ENCODE peak calls at places on chromosomes 12 and 14, in nine cellular contexts. L is HFF-Myc, M is AG09309, K is osteocyte, O is GM23248, E is heart right ventricle, R is right cardiac atrium, Z is occipital lobe, T is GM18507. C is an unnamed sample.

GRCh38 chr12:68868043-68868790 is 60.2 kb downstream of the MDM2 start:
- DNase-seq in L (no peak), M (no peak), K (no peak), O (no peak), E (no peak), R (no peak), Z (no peak), T (no peak), C (no peak)

GRCh38 chr14:64549016-64549415 is 745 bp upstream of the PPP1R36 start:
- DNase-seq in L (no peak), M (no peak), K (no peak), O (peak; percentile 70), E (no peak), R (no peak), Z (no peak), T (no peak), C (no peak)

GRCh38 chr12:58104443-58104842 is 163.1 kb downstream of the ATP23 start:
- DNase-seq in L (no peak), M (no peak), K (no peak), O (no peak), E (peak; percentile 18), R (no peak), Z (no peak), T (no peak), C (no peak)

GRCh38 chr12:57103856-57104255 is 7.3 kb downstream of the STAT6 start:
- DNase-seq in L (no peak), M (no peak), K (no peak), O (no peak), E (no peak), R (no peak), Z (no peak), T (no peak), C (no peak)

GRCh38 chr12:46400406-46400805 is 27.8 kb upstream of the SLC38A2 start:
- DNase-seq in L (no peak), M (no peak), K (no peak), O (peak; percentile 88), E (no peak), R (no peak), Z (no peak), T (no peak), C (no peak)

GRCh38 chr12:52280796-52281560 is 6.5 kb downstream of the KRT86 start:
- DNase-seq in L (peak; percentile 58), M (peak; percentile 98), K (peak; percentile 92), O (peak; percentile 98), E (peak; percentile 65), R (peak; percentile 70), Z (no peak), T (no peak), C (peak; percentile 56)

GRCh38 chr12:84502907-84503787 is 409.5 kb downstream of the SLC6A15 start:
- DNase-seq in L (peak; percentile 44), M (peak; percentile 37), K (no peak), O (peak; percentile 81), E (peak; percentile 33), R (peak; percentile 52), Z (no peak), T (peak; percentile 0), C (peak; percentile 35)

GRCh38 chr14:53871947-53872346 is 84.7 kb downstream of the BMP4 start:
- DNase-seq in L (no peak), M (no peak), K (no peak), O (no peak), E (no peak), R (no peak), Z (no peak), T (no peak), C (no peak)

GRCh38 chr12:67107751-67108269 is 161.3 kb upstream of the CAND1 start:
- DNase-seq in L (no peak), M (no peak), K (no peak), O (no peak), E (no peak), R (no peak), Z (no peak), T (no peak), C (no peak)

GRCh38 chr14:51730094-51730493 is 78.4 kb downstream of the FRMD6 start:
- DNase-seq in L (no peak), M (no peak), K (no peak), O (peak; percentile 16), E (no peak), R (no peak), Z (no peak), T (no peak), C (no peak)

GRCh38 chr14:38291681-38292459 is 36.0 kb upstream of the CLEC14A start:
- DNase-seq in L (no peak), M (no peak), K (no peak), O (peak; percentile 52), E (no peak), R (no peak), Z (no peak), T (no peak), C (no peak)

GRCh38 chr14:34766611-34767010 is 52.2 kb upstream of the CFL2 start:
- DNase-seq in L (peak; percentile 29), M (peak; percentile 37), K (no peak), O (peak; percentile 49), E (no peak), R (no peak), Z (no peak), T (no peak), C (no peak)

GRCh38 chr12:47407730-47408129 is 298.1 kb downstream of the RPAP3 start:
- DNase-seq in L (no peak), M (no peak), K (no peak), O (no peak), E (no peak), R (no peak), Z (no peak), T (no peak), C (no peak)

GRCh38 chr14:93104961-93105360 is 10.8 kb downstream of the ITPK1 start:
- DNase-seq in L (no peak), M (no peak), K (no peak), O (no peak), E (no peak), R (no peak), Z (no peak), T (no peak), C (no peak)

GRCh38 chr14:102088012-102088792 is 1.4 kb upstream of the HSP90AA1 start:
- DNase-seq in L (no peak), M (no peak), K (no peak), O (peak; percentile 49), E (peak; percentile 51), R (peak; percentile 88), Z (no peak), T (peak; percentile 33), C (peak; percentile 65)

GRCh38 chr12:126907900-126908764 is 1358.8 kb upstream of the TMEM132C start:
- DNase-seq in L (no peak), M (no peak), K (no peak), O (no peak), E (no peak), R (no peak), Z (no peak), T (no peak), C (no peak)

GRCh38 chr14:70871863-70872677 is 35.2 kb upstream of the PCNX1 start:
- DNase-seq in L (no peak), M (no peak), K (no peak), O (no peak), E (no peak), R (no peak), Z (no peak), T (no peak), C (no peak)

GRCh38 chr14:23381871-23382270 is 5.0 kb downstream of the CMTM5 start:
- DNase-seq in L (no peak), M (no peak), K (no peak), O (no peak), E (no peak), R (peak; percentile 47), Z (no peak), T (no peak), C (no peak)

GRCh38 chr14:90846511-90846910 is 30.3 kb upstream of the TTC7B start:
- DNase-seq in L (no peak), M (no peak), K (no peak), O (peak; percentile 82), E (no peak), R (no peak), Z (no peak), T (no peak), C (no peak)

GRCh38 chr12:98399532-98399931 is 115.9 kb upstream of the TMPO start:
- DNase-seq in L (peak; percentile 39), M (peak; percentile 23), K (no peak), O (peak; percentile 87), E (no peak), R (no peak), Z (peak; percentile 53), T (peak; percentile 14), C (no peak)

GRCh38 chr12:125889742-125890141 is 824.5 kb downstream of the AACS start:
- DNase-seq in L (no peak), M (no peak), K (no peak), O (no peak), E (no peak), R (no peak), Z (peak; percentile 39), T (no peak), C (no peak)

GRCh38 chr12:11663128-11663527 is 13.7 kb downstream of the ETV6 start:
- DNase-seq in L (no peak), M (no peak), K (no peak), O (no peak), E (peak; percentile 65), R (no peak), Z (no peak), T (no peak), C (no peak)

GRCh38 chr12:107057071-107057834 is 36.1 kb downstream of the CRY1 start:
- DNase-seq in L (no peak), M (peak; percentile 33), K (no peak), O (peak; percentile 59), E (no peak), R (peak; percentile 22), Z (no peak), T (no peak), C (no peak)

GRCh38 chr12:43550831-43551270 is 1.2 kb downstream of the ADAMTS20 start:
- DNase-seq in L (no peak), M (no peak), K (no peak), O (no peak), E (no peak), R (no peak), Z (no peak), T (no peak), C (no peak)

GRCh38 chr12:120529641-120530314 is 820 bp upstream of the COQ5 start:
- DNase-seq in L (no peak), M (no peak), K (no peak), O (peak; percentile 72), E (no peak), R (no peak), Z (no peak), T (no peak), C (no peak)

GRCh38 chr12:104733717-104734175 is 224.3 kb downstream of the SLC41A2 start:
- DNase-seq in L (no peak), M (no peak), K (no peak), O (no peak), E (no peak), R (no peak), Z (no peak), T (no peak), C (no peak)

GRCh38 chr12:77054856-77055255 is 10.5 kb downstream of the E2F7 start:
- DNase-seq in L (no peak), M (no peak), K (no peak), O (no peak), E (no peak), R (no peak), Z (no peak), T (no peak), C (no peak)

GRCh38 chr12:107131832-107132616 is 38.7 kb upstream of the CRY1 start:
- DNase-seq in L (peak; percentile 42), M (no peak), K (no peak), O (peak; percentile 80), E (peak; percentile 14), R (no peak), Z (no peak), T (peak; percentile 18), C (no peak)

GRCh38 chr12:62448436-62448835 is 18.2 kb upstream of the MON2 start:
- DNase-seq in L (no peak), M (no peak), K (no peak), O (no peak), E (no peak), R (no peak), Z (no peak), T (no peak), C (no peak)

GRCh38 chr14:93788557-93789365 is 476 bp upstream of the PRIMA1 start:
- DNase-seq in L (no peak), M (no peak), K (no peak), O (peak; percentile 50), E (peak; percentile 28), R (peak; percentile 87), Z (peak; percentile 47), T (no peak), C (peak; percentile 42)

GRCh38 chr12:2958432-2959193 is 584 bp upstream of the TEAD4 start:
- DNase-seq in L (peak; percentile 56), M (no peak), K (peak; percentile 91), O (peak; percentile 83), E (peak; percentile 57), R (peak; percentile 88), Z (no peak), T (no peak), C (peak; percentile 81)

C was measured in left cardiac atrium.